ENCODE peak calls at places on chromosomes 4 and X, in five cellular contexts. X is GM10248, Z is stomach, C is lower leg skin, M is endothelial cell. O is an unnamed sample.

GRCh38 chr4:31964691-31965090 is 1244.5 kb downstream of the PCDH7 start:
- DNase-seq in X (no peak), Z (no peak), C (no peak), M (no peak), O (no peak)

GRCh38 chr4:111400736-111401135 is 744.5 kb upstream of the FAM241A start:
- DNase-seq in X (no peak), Z (no peak), C (no peak), M (no peak), O (no peak)

GRCh38 chr4:169621754-169622481 is 1.5 kb downstream of the CLCN3 start:
- DNase-seq in X (no peak), Z (no peak), C (no peak), M (no peak), O (no peak)

GRCh38 chr4:121711263-121712000 is 14.7 kb upstream of the ANXA5 start:
- DNase-seq in X (peak; percentile 63), Z (peak; percentile 57), C (peak; percentile 96), M (peak; percentile 75), O (peak; percentile 75)

GRCh38 chrX:150664290-150664689 is 28.9 kb upstream of the MTMR1 start:
- DNase-seq in X (no peak), Z (peak; percentile 76), C (no peak), M (no peak), O (peak; percentile 24)

GRCh38 chr4:10589308-10589707 is 95.3 kb downstream of the CLNK start:
- DNase-seq in X (no peak), Z (no peak), C (peak; percentile 58), M (no peak), O (no peak)

GRCh38 chr4:123580981-123581664 is 184.5 kb downstream of the SPRY1 start:
- DNase-seq in X (no peak), Z (no peak), C (no peak), M (no peak), O (peak; percentile 12)

GRCh38 chrX:136353519-136354095 is 52.8 kb downstream of the ADGRG4 start:
- DNase-seq in X (no peak), Z (no peak), C (no peak), M (no peak), O (peak; percentile 28)

GRCh38 chrX:71367396-71367795 is 1.2 kb downstream of the TAF1 start:
- DNase-seq in X (no peak), Z (no peak), C (peak; percentile 68), M (no peak), O (no peak)

GRCh38 chr4:158179465-158179864 is 6.6 kb upstream of the GASK1B start:
- DNase-seq in X (no peak), Z (no peak), C (no peak), M (no peak), O (no peak)

GRCh38 chrX:127490000-127490399 is 562.2 kb downstream of the ACTRT1 start:
- DNase-seq in X (no peak), Z (no peak), C (no peak), M (no peak), O (no peak)

GRCh38 chr4:101621120-101621519 is 169.4 kb upstream of the BANK1 start:
- DNase-seq in X (no peak), Z (no peak), C (no peak), M (no peak), O (no peak)

GRCh38 chr4:169660929-169661328 is 40.6 kb downstream of the CLCN3 start:
- DNase-seq in X (no peak), Z (no peak), C (no peak), M (no peak), O (no peak)

GRCh38 chr4:6258741-6259140 is 10.9 kb upstream of the WFS1 start:
- DNase-seq in X (no peak), Z (no peak), C (no peak), M (no peak), O (no peak)

GRCh38 chr4:8901335-8901734 is 29.7 kb upstream of the HMX1 start:
- DNase-seq in X (no peak), Z (no peak), C (no peak), M (no peak), O (no peak)

GRCh38 chr4:8478801-8479744 is 38.5 kb downstream of the TRMT44 start:
- DNase-seq in X (no peak), Z (no peak), C (no peak), M (no peak), O (no peak)

GRCh38 chrX:45762699-45763647 is 562.3 kb upstream of the DIPK2B start:
- DNase-seq in X (no peak), Z (no peak), C (no peak), M (no peak), O (no peak)

GRCh38 chrX:33285550-33285949 is 74.2 kb upstream of the DMD start:
- DNase-seq in X (no peak), Z (no peak), C (no peak), M (no peak), O (no peak)

GRCh38 chrX:100710816-100711215 is 21.1 kb downstream of the SYTL4 start:
- DNase-seq in X (no peak), Z (no peak), C (no peak), M (no peak), O (no peak)

GRCh38 chr4:18113710-18114331 is 92.3 kb upstream of the LCORL start:
- DNase-seq in X (no peak), Z (no peak), C (no peak), M (no peak), O (peak; percentile 25)

GRCh38 chr4:184934184-184934583 is 84.1 kb upstream of the HELT start:
- DNase-seq in X (no peak), Z (no peak), C (no peak), M (no peak), O (no peak)

GRCh38 chrX:119654112-119654531 is 38.8 kb downstream of the SEPTIN6 start:
- DNase-seq in X (no peak), Z (no peak), C (no peak), M (no peak), O (no peak)

GRCh38 chr4:8349664-8350225 is 80.2 kb downstream of the HTRA3 start:
- DNase-seq in X (no peak), Z (peak; percentile 7), C (peak; percentile 52), M (no peak), O (no peak)

GRCh38 chr4:114034189-114034588 is 54.7 kb upstream of the ARSJ start:
- DNase-seq in X (no peak), Z (no peak), C (no peak), M (no peak), O (no peak)

GRCh38 chr4:107760281-107760947 is 40.4 kb upstream of the PAPSS1 start:
- DNase-seq in X (no peak), Z (peak; percentile 68), C (no peak), M (no peak), O (peak; percentile 62)

GRCh38 chrX:287670-288069 is 6.5 kb downstream of the PLCXD1 start:
- DNase-seq in X (no peak), Z (no peak), C (peak; percentile 32), M (no peak), O (no peak)

GRCh38 chrX:156005144-156005543 is 7.6 kb downstream of the IL9R start:
- DNase-seq in X (no peak), Z (no peak), C (peak; percentile 69), M (no peak), O (no peak)

GRCh38 chr4:139762715-139763114 is 97.1 kb downstream of the MGST2 start:
- DNase-seq in X (no peak), Z (no peak), C (no peak), M (no peak), O (no peak)

GRCh38 chr4:139763205-139763604 is 97.6 kb downstream of the MGST2 start:
- DNase-seq in X (no peak), Z (no peak), C (no peak), M (no peak), O (no peak)

GRCh38 chr4:139760558-139760957 is 94.9 kb downstream of the MGST2 start:
- DNase-seq in X (no peak), Z (no peak), C (no peak), M (no peak), O (no peak)

GRCh38 chr4:139763668-139764067 is 98.0 kb downstream of the MGST2 start:
- DNase-seq in X (no peak), Z (no peak), C (no peak), M (no peak), O (no peak)

DNA sequence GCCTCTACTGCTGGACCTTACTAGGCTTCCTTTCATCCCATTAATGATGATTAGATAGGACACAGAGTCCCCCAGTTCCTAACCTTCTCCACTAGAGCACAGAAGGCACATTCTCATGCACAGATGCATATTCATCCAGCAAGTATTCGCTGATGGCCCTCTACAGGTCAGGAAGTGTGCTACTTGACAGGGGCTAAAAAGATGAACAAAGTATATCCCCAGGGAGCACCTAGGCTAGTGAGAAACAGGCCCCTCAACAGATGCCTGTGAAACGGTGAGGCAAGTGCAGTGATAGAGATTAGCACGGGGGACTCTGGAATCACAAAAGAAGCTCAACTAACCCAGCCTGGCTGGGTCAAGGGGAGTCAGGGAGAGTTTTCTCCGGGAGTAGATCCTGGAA is 95.8 kb downstream of the MGST2 start:
- DNase-seq in X (no peak), Z (no peak), C (no peak), M (no peak), O (no peak)
- TF ChIP-seq CTCF in X (no peak), Z (no peak), C (no peak), M (peak; percentile 19), O (no peak)

GRCh38 chr4:38724507-38724808 is 58.3 kb downstream of the TLR10 start:
- DNase-seq in X (no peak), Z (no peak), C (no peak), M (no peak), O (no peak)

GRCh38 chr4:38730830-38731646 is 51.8 kb downstream of the TLR10 start:
- DNase-seq in X (peak; percentile 81), Z (peak; percentile 88), C (peak; percentile 96), M (peak; percentile 94), O (peak; percentile 85)

GRCh38 chr4:38730493-38730829 is 52.3 kb downstream of the TLR10 start:
- DNase-seq in X (no peak), Z (no peak), C (no peak), M (no peak), O (no peak)

GRCh38 chr4:38723726-38724506 is 58.9 kb downstream of the TLR10 start:
- DNase-seq in X (no peak), Z (peak; percentile 44), C (no peak), M (no peak), O (peak; percentile 6)

GRCh38 chr4:38728651-38729141 is 54.1 kb downstream of the TLR10 start:
- DNase-seq in X (no peak), Z (peak; percentile 74), C (no peak), M (no peak), O (peak; percentile 80)
- TF ChIP-seq CTCF in X (no peak), Z (no peak), C (no peak), M (no peak), O (no peak)

GRCh38 chr4:86896596-86896995 is 4.4 kb upstream of the C4orf36 start:
- DNase-seq in X (no peak), Z (no peak), C (no peak), M (no peak), O (no peak)

GRCh38 chr4:86894465-86894864 is 2.2 kb upstream of the C4orf36 start:
- DNase-seq in X (no peak), Z (no peak), C (no peak), M (no peak), O (no peak)

GRCh38 chr4:86895692-86896488 is 3.7 kb upstream of the C4orf36 start:
- DNase-seq in X (peak; percentile 60), Z (no peak), C (no peak), M (peak; percentile 21), O (peak; percentile 37)

GRCh38 chr4:86901864-86902263 is 9.6 kb upstream of the C4orf36 start:
- DNase-seq in X (no peak), Z (no peak), C (no peak), M (no peak), O (no peak)

GRCh38 chr4:86898562-86898961 is 6.3 kb upstream of the C4orf36 start:
- DNase-seq in X (no peak), Z (no peak), C (no peak), M (no peak), O (no peak)
- TF ChIP-seq CTCF in X (peak; percentile 31), Z (peak; percentile 16), C (no peak), M (no peak), O (no peak)

GRCh38 chr4:75514131-75514948 is at the start of the genes RCHY1 and THAP6:
- DNase-seq in X (peak; percentile 85), Z (peak; percentile 96), C (peak; percentile 99), M (peak; percentile 90), O (peak; percentile 92)
- TF ChIP-seq CTCF in X (no peak), Z (no peak), C (no peak), M (no peak), O (no peak)

O was measured in Calu3.